ENCODE peak calls at places on chromosomes 3 and 15, in seven cellular contexts. One of them, this sample, is unnamed.
A peak's percentile ranks its signal among the peaks of the same experiment; 100 is the strongest.

GRCh38 chr3:6571448-6571847 is 289.5 kb upstream of the GRM7 start:
- DNase-seq in endothelial cell of umbilical vein: no peak
- DNase-seq in H9: no peak
- DNase-seq in DMS153: no peak
- DNase-seq in M059J: no peak
- DNase-seq in natural killer cell: no peak
- DNase-seq in GM04504: no peak
- DNase-seq in this sample: no peak

GRCh38 chr15:100218411-100218810 is 123.4 kb downstream of the ADAMTS17 start:
- DNase-seq in endothelial cell of umbilical vein: no peak
- DNase-seq in H9: no peak
- DNase-seq in DMS153: no peak
- DNase-seq in M059J: no peak
- DNase-seq in natural killer cell: no peak
- DNase-seq in GM04504: no peak
- DNase-seq in this sample: no peak

GRCh38 chr15:78641876-78642275 is 866 bp upstream of the CHRNB4 start:
- DNase-seq in endothelial cell of umbilical vein: no peak
- DNase-seq in H9: no peak
- DNase-seq in DMS153: no peak
- DNase-seq in M059J: no peak
- DNase-seq in natural killer cell: no peak
- DNase-seq in GM04504: no peak
- DNase-seq in this sample: no peak

GRCh38 chr3:176696816-176697215 is 500.5 kb downstream of the TBL1XR1 start:
- DNase-seq in endothelial cell of umbilical vein: no peak
- DNase-seq in H9: no peak
- DNase-seq in DMS153: no peak
- DNase-seq in M059J: no peak
- DNase-seq in natural killer cell: no peak
- DNase-seq in GM04504: no peak
- DNase-seq in this sample: no peak

GRCh38 chr15:58473720-58474119 is 41.9 kb downstream of the LIPC start:
- DNase-seq in endothelial cell of umbilical vein: peak; percentile 87
- DNase-seq in H9: no peak
- DNase-seq in DMS153: no peak
- DNase-seq in M059J: peak; percentile 91
- DNase-seq in natural killer cell: no peak
- DNase-seq in GM04504: no peak
- DNase-seq in this sample: no peak

GRCh38 chr3:178169421-178169820 is 366.8 kb upstream of the KCNMB2 start:
- DNase-seq in endothelial cell of umbilical vein: no peak
- DNase-seq in H9: no peak
- DNase-seq in DMS153: no peak
- DNase-seq in M059J: no peak
- DNase-seq in natural killer cell: no peak
- DNase-seq in GM04504: no peak
- DNase-seq in this sample: no peak

GRCh38 chr3:17639765-17640164 is 102.7 kb downstream of the TBC1D5 start:
- DNase-seq in endothelial cell of umbilical vein: no peak
- DNase-seq in H9: no peak
- DNase-seq in DMS153: no peak
- DNase-seq in M059J: peak; percentile 82
- DNase-seq in natural killer cell: no peak
- DNase-seq in GM04504: peak; percentile 75
- DNase-seq in this sample: no peak

GRCh38 chr15:43828061-43828657 is 1.4 kb downstream of the WDR76 start:
- DNase-seq in endothelial cell of umbilical vein: peak; percentile 4
- DNase-seq in H9: no peak
- DNase-seq in DMS153: no peak
- DNase-seq in M059J: peak; percentile 28
- DNase-seq in natural killer cell: no peak
- DNase-seq in GM04504: no peak
- DNase-seq in this sample: no peak

GRCh38 chr3:114685053-114685630 is 391.3 kb downstream of the TIGIT start:
- DNase-seq in endothelial cell of umbilical vein: no peak
- DNase-seq in H9: no peak
- DNase-seq in DMS153: no peak
- DNase-seq in M059J: no peak
- DNase-seq in natural killer cell: no peak
- DNase-seq in GM04504: no peak
- DNase-seq in this sample: no peak

This sample was measured in activated B cell treated with CpG ODN at 0.5 μM for 24 hours.